ENCODE peak calls at places on chromosomes 2 and 18, in six cellular contexts. One of them, this sample, is unnamed. For H3K4me1 and H3K9me3, the result is how much of the 10 kb centered on the place peaks cover.

GRCh38 chr2:64839844-64840243 is 149.4 kb upstream of the SLC1A4 start:
- DNase-seq in CD4-positive, CD25-positive, alpha-beta regulatory T cell: peak
- DNase-seq in uterus: no peak
- DNase-seq in right cardiac atrium: no peak
- DNase-seq in heart right ventricle: no peak
- DNase-seq in upper lobe of right lung: no peak
- DNase-seq in this sample: no peak

GRCh38 chr2:121570036-121570664 is 39.5 kb downstream of the RNU4ATAC start:
- DNase-seq in heart right ventricle: no peak
- DNase-seq in CD4-positive, CD25-positive, alpha-beta regulatory T cell: no peak
- DNase-seq in right cardiac atrium: no peak
- DNase-seq in upper lobe of right lung: no peak
- DNase-seq in uterus: no peak
- DNase-seq in this sample: no peak

GRCh38 chr2:116510117-116510671 is 1304.3 kb upstream of the DDX18 start:
- DNase-seq in CD4-positive, CD25-positive, alpha-beta regulatory T cell: no peak
- DNase-seq in heart right ventricle: no peak
- DNase-seq in right cardiac atrium: no peak
- DNase-seq in upper lobe of right lung: no peak
- DNase-seq in uterus: no peak
- DNase-seq in this sample: peak

GRCh38 chr2:44358498-44358897 is 2.8 kb downstream of the PREPL start:
- DNase-seq in uterus: peak
- DNase-seq in upper lobe of right lung: peak
- DNase-seq in CD4-positive, CD25-positive, alpha-beta regulatory T cell: peak
- DNase-seq in right cardiac atrium: peak
- DNase-seq in heart right ventricle: no peak
- DNase-seq in this sample: no peak

GRCh38 chr2:67013821-67014220 is 383.3 kb upstream of the ETAA1 start:
- DNase-seq in heart right ventricle: no peak
- DNase-seq in upper lobe of right lung: no peak
- DNase-seq in right cardiac atrium: no peak
- DNase-seq in uterus: no peak
- DNase-seq in CD4-positive, CD25-positive, alpha-beta regulatory T cell: no peak
- DNase-seq in this sample: no peak

GRCh38 chr18:77108001-77108692 is 24.4 kb downstream of the MBP start:
- DNase-seq in right cardiac atrium: no peak
- DNase-seq in upper lobe of right lung: no peak
- DNase-seq in uterus: peak
- DNase-seq in heart right ventricle: no peak
- DNase-seq in CD4-positive, CD25-positive, alpha-beta regulatory T cell: peak
- DNase-seq in this sample: no peak

GRCh38 chr2:146246017-146246733 is 1598.7 kb upstream of the ACVR2A start:
- DNase-seq in CD4-positive, CD25-positive, alpha-beta regulatory T cell: no peak
- DNase-seq in uterus: no peak
- DNase-seq in heart right ventricle: no peak
- DNase-seq in upper lobe of right lung: no peak
- DNase-seq in right cardiac atrium: no peak
- DNase-seq in this sample: no peak

GRCh38 chr2:127216105-127216504 is 4.0 kb downstream of the CYP27C1 start:
- DNase-seq in heart right ventricle: no peak
- DNase-seq in upper lobe of right lung: no peak
- DNase-seq in right cardiac atrium: no peak
- DNase-seq in uterus: no peak
- DNase-seq in CD4-positive, CD25-positive, alpha-beta regulatory T cell: no peak
- DNase-seq in this sample: no peak

GRCh38 chr18:470661-471501 is 29.6 kb downstream of the COLEC12 start:
- DNase-seq in upper lobe of right lung: no peak
- DNase-seq in CD4-positive, CD25-positive, alpha-beta regulatory T cell: no peak
- DNase-seq in heart right ventricle: no peak
- DNase-seq in uterus: no peak
- DNase-seq in right cardiac atrium: no peak
- DNase-seq in this sample: no peak

GRCh38 chr2:137096693-137097092 is 331.3 kb downstream of the THSD7B start:
- DNase-seq in upper lobe of right lung: no peak
- DNase-seq in CD4-positive, CD25-positive, alpha-beta regulatory T cell: no peak
- DNase-seq in uterus: no peak
- DNase-seq in right cardiac atrium: no peak
- DNase-seq in heart right ventricle: no peak
- DNase-seq in this sample: no peak

GRCh38 chr18:26657618-26658581 is 109.5 kb upstream of the KCTD1 start:
- DNase-seq in right cardiac atrium: no peak
- DNase-seq in CD4-positive, CD25-positive, alpha-beta regulatory T cell: no peak
- DNase-seq in upper lobe of right lung: no peak
- DNase-seq in uterus: no peak
- DNase-seq in heart right ventricle: no peak
- DNase-seq in this sample: no peak

GRCh38 chr2:75522543-75523312 is 38.0 kb downstream of the EVA1A start:
- DNase-seq in upper lobe of right lung: no peak
- DNase-seq in heart right ventricle: no peak
- DNase-seq in uterus: peak
- DNase-seq in right cardiac atrium: no peak
- DNase-seq in CD4-positive, CD25-positive, alpha-beta regulatory T cell: no peak
- DNase-seq in this sample: no peak

GRCh38 chr2:24910245-24910644 is 9.8 kb downstream of the ADCY3 start:
- DNase-seq in CD4-positive, CD25-positive, alpha-beta regulatory T cell: no peak
- DNase-seq in right cardiac atrium: no peak
- DNase-seq in heart right ventricle: no peak
- DNase-seq in upper lobe of right lung: no peak
- DNase-seq in uterus: no peak
- DNase-seq in this sample: no peak

GRCh38 chr2:40564174-40564573 is 112.3 kb upstream of the SLC8A1 start:
- DNase-seq in uterus: no peak
- DNase-seq in right cardiac atrium: no peak
- DNase-seq in heart right ventricle: no peak
- DNase-seq in upper lobe of right lung: no peak
- DNase-seq in CD4-positive, CD25-positive, alpha-beta regulatory T cell: no peak
- DNase-seq in this sample: no peak

GRCh38 chr2:202808754-202809153 is 62.8 kb downstream of the ICA1L start:
- DNase-seq in uterus: no peak
- DNase-seq in heart right ventricle: no peak
- DNase-seq in right cardiac atrium: no peak
- DNase-seq in upper lobe of right lung: no peak
- DNase-seq in CD4-positive, CD25-positive, alpha-beta regulatory T cell: no peak
- DNase-seq in this sample: no peak

GRCh38 chr18:48632676-48633257 is 93.9 kb downstream of the CTIF start:
- DNase-seq in heart right ventricle: no peak
- DNase-seq in right cardiac atrium: no peak
- DNase-seq in uterus: no peak
- DNase-seq in upper lobe of right lung: peak
- DNase-seq in CD4-positive, CD25-positive, alpha-beta regulatory T cell: no peak
- DNase-seq in this sample: no peak

GRCh38 chr2:30252723-30253688 is 21.7 kb downstream of the LBH start:
- DNase-seq in uterus: peak
- DNase-seq in CD4-positive, CD25-positive, alpha-beta regulatory T cell: peak
- DNase-seq in upper lobe of right lung: no peak
- DNase-seq in heart right ventricle: peak
- DNase-seq in right cardiac atrium: peak
- DNase-seq in this sample: no peak

DNA sequence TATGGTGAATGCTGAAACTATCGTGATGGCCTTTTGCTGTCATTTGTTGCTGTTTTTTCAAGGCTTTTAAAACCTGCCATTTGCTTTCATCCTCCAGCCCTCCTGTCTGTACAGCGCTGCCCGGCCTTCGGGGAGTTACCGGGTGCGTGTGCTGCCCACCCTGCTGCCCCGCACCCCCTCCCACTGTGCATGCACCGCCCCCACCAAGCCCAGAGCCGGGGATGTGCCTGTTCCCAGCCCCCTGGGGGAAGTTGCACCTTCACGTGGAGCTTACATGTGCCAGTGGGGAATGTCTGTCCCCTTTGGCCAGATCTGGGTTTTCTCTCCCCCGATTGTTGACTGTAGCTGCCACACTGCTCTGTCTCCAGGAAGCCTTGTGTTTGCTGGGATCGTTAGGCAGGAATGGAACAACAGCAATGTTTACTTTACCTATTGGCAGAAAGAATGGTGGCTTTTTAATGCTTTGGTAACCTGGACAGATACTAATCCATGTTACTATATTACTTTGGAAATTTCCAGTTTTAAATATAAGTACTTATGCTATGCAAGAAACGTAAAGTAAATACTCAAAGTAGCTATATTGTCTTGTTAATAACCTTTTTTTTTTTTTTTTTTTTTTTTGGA is 64.8 kb upstream of the RBM44 start:
- DNase-seq in CD4-positive, CD25-positive, alpha-beta regulatory T cell: no peak
- DNase-seq in right cardiac atrium: peak
- DNase-seq in heart right ventricle: no peak
- DNase-seq in uterus: no peak
- DNase-seq in upper lobe of right lung: no peak
- DNase-seq in this sample: no peak
- H3K4me1 ChIP-seq in CD4-positive, CD25-positive, alpha-beta regulatory T cell: under half
- H3K4me1 ChIP-seq in right cardiac atrium: under half
- H3K4me1 ChIP-seq in heart right ventricle: half or more
- H3K4me1 ChIP-seq in uterus: under half
- H3K4me1 ChIP-seq in upper lobe of right lung: half or more
- H3K4me1 ChIP-seq in this sample: under half

DNA sequence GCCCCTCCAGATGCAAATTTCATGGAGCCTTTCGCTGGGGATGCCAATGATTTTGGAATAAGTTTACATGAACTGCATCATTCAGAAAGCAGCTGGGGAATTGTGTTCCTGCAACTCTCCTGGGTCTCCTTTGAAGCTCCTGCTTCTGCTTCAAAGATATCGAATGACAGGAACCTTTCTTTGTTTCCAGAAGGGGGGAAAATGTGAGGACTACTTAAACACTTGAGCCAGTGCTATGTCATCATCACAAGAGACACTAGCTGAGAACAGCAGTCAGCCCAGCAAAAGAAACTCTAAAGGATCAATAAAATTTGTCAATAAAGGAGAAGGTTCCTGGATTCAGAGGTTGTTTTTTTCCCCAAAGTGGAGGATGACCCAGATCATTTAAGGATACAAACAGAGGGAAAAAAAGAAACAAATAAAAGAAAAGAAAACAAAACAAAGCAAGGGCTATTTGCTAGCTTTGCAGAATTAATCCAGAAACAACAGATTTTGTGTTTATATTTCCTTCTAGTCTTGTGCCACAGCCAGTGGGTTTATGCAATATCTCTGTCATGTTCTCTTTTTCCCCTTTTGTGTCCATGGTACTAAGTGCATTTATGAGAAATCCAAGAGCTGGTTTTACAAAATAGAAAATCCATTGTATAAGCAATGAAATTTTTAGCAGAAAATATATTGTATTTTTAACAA is 463.7 kb downstream of the CDH2 start:
- DNase-seq in upper lobe of right lung: no peak
- DNase-seq in right cardiac atrium: no peak
- DNase-seq in CD4-positive, CD25-positive, alpha-beta regulatory T cell: no peak
- DNase-seq in heart right ventricle: no peak
- DNase-seq in uterus: no peak
- DNase-seq in this sample: peak
- H3K27ac ChIP-seq in upper lobe of right lung: no peak
- H3K27ac ChIP-seq in right cardiac atrium: no peak
- H3K27ac ChIP-seq in CD4-positive, CD25-positive, alpha-beta regulatory T cell: no peak
- H3K27ac ChIP-seq in heart right ventricle: no peak
- H3K27ac ChIP-seq in uterus: no peak
- H3K27ac ChIP-seq in this sample: no peak

GRCh38 chr2:9858730-9859068 is 15.4 kb downstream of the TAF1B start:
- DNase-seq in right cardiac atrium: no peak
- DNase-seq in heart right ventricle: no peak
- DNase-seq in uterus: no peak
- DNase-seq in CD4-positive, CD25-positive, alpha-beta regulatory T cell: no peak
- DNase-seq in upper lobe of right lung: no peak
- DNase-seq in this sample: no peak

GRCh38 chr2:9852881-9853280 is 9.6 kb downstream of the TAF1B start:
- DNase-seq in CD4-positive, CD25-positive, alpha-beta regulatory T cell: no peak
- DNase-seq in right cardiac atrium: no peak
- DNase-seq in heart right ventricle: no peak
- DNase-seq in upper lobe of right lung: no peak
- DNase-seq in uterus: no peak
- DNase-seq in this sample: no peak

DNA sequence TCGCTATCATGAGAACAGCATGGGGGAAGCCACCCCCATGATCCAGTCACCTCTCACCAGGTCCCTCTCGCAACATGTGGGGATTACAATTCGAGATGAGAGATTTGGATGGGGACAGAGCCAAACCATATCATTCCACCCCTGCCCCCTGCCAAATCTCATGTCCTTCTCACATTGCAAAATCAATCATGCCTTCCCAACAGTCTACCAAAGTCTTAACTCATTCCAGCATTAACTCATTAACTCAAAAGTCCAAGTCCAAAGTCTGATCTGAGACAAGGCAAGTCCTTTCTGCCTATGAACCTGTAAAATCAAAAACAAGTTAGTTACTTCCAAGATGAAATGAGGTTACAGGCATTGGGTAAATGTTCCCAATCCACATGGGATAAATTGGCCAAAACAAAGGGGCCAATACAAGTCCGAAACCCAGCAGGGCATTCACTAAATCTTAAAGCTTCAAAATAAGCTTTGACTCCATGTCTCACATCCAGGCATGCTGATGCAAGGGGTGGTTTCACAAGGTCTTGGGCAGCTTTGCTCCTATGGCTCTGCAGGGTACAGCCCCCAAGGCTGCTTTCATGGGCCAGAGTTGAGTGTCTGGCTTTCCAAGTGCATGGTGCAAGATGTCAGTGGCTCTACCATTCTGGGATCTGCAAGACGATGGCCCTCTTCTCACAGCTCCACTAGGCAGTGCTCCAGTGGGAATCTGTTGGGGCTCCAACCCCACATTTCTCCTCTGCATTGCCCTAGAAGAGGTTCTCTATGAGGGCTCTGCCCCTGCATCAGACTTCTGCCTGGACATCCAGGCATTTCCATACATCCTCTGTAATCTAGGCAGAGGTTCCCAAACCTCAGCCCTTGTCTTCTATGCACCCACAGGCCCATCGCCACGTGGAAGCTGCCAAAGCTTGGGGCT is 14.8 kb downstream of the TAF1B start:
- DNase-seq in CD4-positive, CD25-positive, alpha-beta regulatory T cell: no peak
- DNase-seq in heart right ventricle: no peak
- DNase-seq in right cardiac atrium: no peak
- DNase-seq in uterus: no peak
- DNase-seq in upper lobe of right lung: no peak
- DNase-seq in this sample: no peak
- H3K9me3 ChIP-seq in CD4-positive, CD25-positive, alpha-beta regulatory T cell: under half
- H3K9me3 ChIP-seq in heart right ventricle: under half
- H3K9me3 ChIP-seq in right cardiac atrium: under half
- H3K9me3 ChIP-seq in uterus: under half
- H3K9me3 ChIP-seq in upper lobe of right lung: under half
- H3K9me3 ChIP-seq in this sample: under half

GRCh38 chr2:237596856-237597679 is 6.5 kb upstream of the RAB17 start:
- DNase-seq in upper lobe of right lung: no peak
- DNase-seq in CD4-positive, CD25-positive, alpha-beta regulatory T cell: no peak
- DNase-seq in right cardiac atrium: no peak
- DNase-seq in uterus: no peak
- DNase-seq in heart right ventricle: no peak
- DNase-seq in this sample: no peak

GRCh38 chr2:237596518-237596855 is 6.0 kb upstream of the RAB17 start:
- DNase-seq in upper lobe of right lung: no peak
- DNase-seq in right cardiac atrium: no peak
- DNase-seq in CD4-positive, CD25-positive, alpha-beta regulatory T cell: no peak
- DNase-seq in uterus: no peak
- DNase-seq in heart right ventricle: no peak
- DNase-seq in this sample: no peak

GRCh38 chr2:237598468-237599208 is 8.1 kb upstream of the RAB17 start:
- DNase-seq in heart right ventricle: no peak
- DNase-seq in upper lobe of right lung: no peak
- DNase-seq in right cardiac atrium: no peak
- DNase-seq in CD4-positive, CD25-positive, alpha-beta regulatory T cell: no peak
- DNase-seq in uterus: no peak
- DNase-seq in this sample: no peak

GRCh38 chr2:237599465-237600110 is 9.1 kb upstream of the RAB17 start:
- DNase-seq in uterus: no peak
- DNase-seq in upper lobe of right lung: no peak
- DNase-seq in right cardiac atrium: no peak
- DNase-seq in heart right ventricle: no peak
- DNase-seq in CD4-positive, CD25-positive, alpha-beta regulatory T cell: no peak
- DNase-seq in this sample: no peak

GRCh38 chr2:237597680-237598145 is 7.2 kb upstream of the RAB17 start:
- DNase-seq in uterus: no peak
- DNase-seq in right cardiac atrium: no peak
- DNase-seq in heart right ventricle: no peak
- DNase-seq in CD4-positive, CD25-positive, alpha-beta regulatory T cell: no peak
- DNase-seq in upper lobe of right lung: no peak
- DNase-seq in this sample: no peak
- H3K4me1 ChIP-seq in uterus: under half
- H3K4me1 ChIP-seq in right cardiac atrium: under half
- H3K4me1 ChIP-seq in heart right ventricle: under half
- H3K4me1 ChIP-seq in CD4-positive, CD25-positive, alpha-beta regulatory T cell: under half
- H3K4me1 ChIP-seq in upper lobe of right lung: under half
- H3K4me1 ChIP-seq in this sample: under half